ENCODE peak calls at places on chromosomes 13 and 19, in seven cellular contexts. One of them, this sample, is unnamed.

GRCh38 chr19:7373862-7374261 is 25.1 kb downstream of the ARHGEF18 start:
- DNase-seq in adrenal gland: no peak
- DNase-seq in IMR-90: no peak
- DNase-seq in psoas muscle: peak; percentile 23
- DNase-seq in H9: peak; percentile 54
- DNase-seq in fibroblast of lung: no peak
- DNase-seq in transverse colon: peak; percentile 40
- DNase-seq in this sample: no peak

GRCh38 chr13:45479661-45480060 is 14.9 kb downstream of the COG3 start:
- DNase-seq in IMR-90: no peak
- DNase-seq in psoas muscle: no peak
- DNase-seq in fibroblast of lung: no peak
- DNase-seq in transverse colon: no peak
- DNase-seq in adrenal gland: no peak
- DNase-seq in H9: no peak
- DNase-seq in this sample: no peak

GRCh38 chr19:45729774-45730388 is 815 bp downstream of the FBXO46 start:
- DNase-seq in psoas muscle: no peak
- DNase-seq in IMR-90: no peak
- DNase-seq in H9: no peak
- DNase-seq in adrenal gland: no peak
- DNase-seq in transverse colon: peak; percentile 29
- DNase-seq in fibroblast of lung: no peak
- DNase-seq in this sample: no peak

GRCh38 chr13:90696656-90697055 is 650.8 kb upstream of the MIR17HG start:
- DNase-seq in transverse colon: no peak
- DNase-seq in adrenal gland: no peak
- DNase-seq in psoas muscle: no peak
- DNase-seq in fibroblast of lung: no peak
- DNase-seq in IMR-90: peak; percentile 0
- DNase-seq in H9: no peak
- DNase-seq in this sample: no peak

GRCh38 chr13:89455741-89456140 is 1784.6 kb downstream of the SLITRK5 start:
- DNase-seq in H9: no peak
- DNase-seq in IMR-90: no peak
- DNase-seq in psoas muscle: no peak
- DNase-seq in transverse colon: no peak
- DNase-seq in adrenal gland: no peak
- DNase-seq in fibroblast of lung: no peak
- DNase-seq in this sample: no peak

GRCh38 chr19:1019980-1020867 is 699 bp downstream of the TMEM259 start:
- DNase-seq in IMR-90: no peak
- DNase-seq in fibroblast of lung: no peak
- DNase-seq in H9: no peak
- DNase-seq in psoas muscle: peak; percentile 79
- DNase-seq in adrenal gland: peak; percentile 55
- DNase-seq in transverse colon: no peak
- DNase-seq in this sample: peak; percentile 71

GRCh38 chr19:12237143-12237839 is 57.4 kb downstream of the ZNF44 start:
- DNase-seq in adrenal gland: no peak
- DNase-seq in transverse colon: no peak
- DNase-seq in fibroblast of lung: no peak
- DNase-seq in IMR-90: no peak
- DNase-seq in H9: no peak
- DNase-seq in psoas muscle: no peak
- DNase-seq in this sample: no peak

GRCh38 chr13:30002577-30002976 is 152.2 kb upstream of the UBL3 start:
- DNase-seq in transverse colon: no peak
- DNase-seq in psoas muscle: no peak
- DNase-seq in IMR-90: peak; percentile 85
- DNase-seq in fibroblast of lung: peak; percentile 63
- DNase-seq in adrenal gland: no peak
- DNase-seq in H9: no peak
- DNase-seq in this sample: no peak

GRCh38 chr13:94617389-94618000 is 15.8 kb downstream of the GPR180 start:
- DNase-seq in fibroblast of lung: peak; percentile 47
- DNase-seq in psoas muscle: no peak
- DNase-seq in adrenal gland: no peak
- DNase-seq in H9: no peak
- DNase-seq in IMR-90: no peak
- DNase-seq in transverse colon: no peak
- DNase-seq in this sample: no peak

GRCh38 chr13:68927387-68928026 is 1180.1 kb upstream of the ATXN8OS start:
- DNase-seq in psoas muscle: no peak
- DNase-seq in transverse colon: peak; percentile 6
- DNase-seq in IMR-90: no peak
- DNase-seq in fibroblast of lung: peak; percentile 0
- DNase-seq in adrenal gland: peak; percentile 25
- DNase-seq in H9: peak; percentile 78
- DNase-seq in this sample: no peak

GRCh38 chr19:16895467-16896097 is 6.8 kb downstream of the F2RL3 start:
- DNase-seq in transverse colon: no peak
- DNase-seq in adrenal gland: no peak
- DNase-seq in psoas muscle: no peak
- DNase-seq in H9: no peak
- DNase-seq in fibroblast of lung: peak; percentile 20
- DNase-seq in IMR-90: no peak
- DNase-seq in this sample: no peak

GRCh38 chr13:98905199-98905598 is 72.7 kb downstream of the DOCK9 start:
- DNase-seq in transverse colon: no peak
- DNase-seq in IMR-90: no peak
- DNase-seq in H9: no peak
- DNase-seq in fibroblast of lung: no peak
- DNase-seq in adrenal gland: no peak
- DNase-seq in psoas muscle: no peak
- DNase-seq in this sample: no peak

GRCh38 chr13:46698910-46699460 is 98.0 kb downstream of the ESD start:
- DNase-seq in adrenal gland: peak; percentile 36
- DNase-seq in IMR-90: peak; percentile 69
- DNase-seq in fibroblast of lung: peak; percentile 48
- DNase-seq in H9: no peak
- DNase-seq in psoas muscle: no peak
- DNase-seq in transverse colon: no peak
- DNase-seq in this sample: no peak

GRCh38 chr19:29942404-29943261 is 594 bp downstream of the URI1 start:
- DNase-seq in IMR-90: no peak
- DNase-seq in H9: peak; percentile 59
- DNase-seq in adrenal gland: peak; percentile 50
- DNase-seq in transverse colon: peak; percentile 77
- DNase-seq in fibroblast of lung: peak; percentile 28
- DNase-seq in psoas muscle: peak; percentile 79
- DNase-seq in this sample: peak; percentile 76

GRCh38 chr19:44512326-44513298 is 12.3 kb upstream of the ZNF180 start:
- DNase-seq in fibroblast of lung: peak; percentile 35
- DNase-seq in transverse colon: peak; percentile 14
- DNase-seq in H9: peak; percentile 80
- DNase-seq in psoas muscle: no peak
- DNase-seq in IMR-90: peak; percentile 58
- DNase-seq in adrenal gland: peak; percentile 39
- DNase-seq in this sample: no peak
- TF ChIP-seq CTCF in fibroblast of lung: peak; percentile 37
- TF ChIP-seq CTCF in transverse colon: no peak
- TF ChIP-seq CTCF in H9: peak; percentile 84
- TF ChIP-seq CTCF in psoas muscle: no peak
- TF ChIP-seq CTCF in IMR-90: peak; percentile 59
- TF ChIP-seq CTCF in adrenal gland: peak; percentile 32
- TF ChIP-seq CTCF in this sample: no peak

GRCh38 chr13:50303963-50304721 is 288.9 kb downstream of the KCNRG start:
- DNase-seq in adrenal gland: no peak
- DNase-seq in fibroblast of lung: no peak
- DNase-seq in psoas muscle: no peak
- DNase-seq in transverse colon: no peak
- DNase-seq in H9: no peak
- DNase-seq in IMR-90: no peak
- DNase-seq in this sample: no peak
- H3K27ac ChIP-seq in adrenal gland: no peak overlapping the region
- H3K27ac ChIP-seq in fibroblast of lung: no peak overlapping the region
- H3K27ac ChIP-seq in psoas muscle: no peak overlapping the region
- H3K27ac ChIP-seq in transverse colon: no peak overlapping the region
- H3K27ac ChIP-seq in H9: no peak overlapping the region
- H3K27ac ChIP-seq in IMR-90: no peak overlapping the region
- H3K27ac ChIP-seq in this sample: no peak overlapping the region

GRCh38 chr19:28889941-28890645 is 322.9 kb downstream of the UQCRFS1 start:
- DNase-seq in H9: no peak
- DNase-seq in adrenal gland: no peak
- DNase-seq in psoas muscle: no peak
- DNase-seq in fibroblast of lung: no peak
- DNase-seq in IMR-90: no peak
- DNase-seq in transverse colon: no peak
- DNase-seq in this sample: no peak
- H3K27me3 ChIP-seq in H9: no peaks in the 10 kb centered on the region
- H3K27me3 ChIP-seq in adrenal gland: peaks cover 5% of the 10 kb centered on the region
- H3K27me3 ChIP-seq in psoas muscle: no peaks in the 10 kb centered on the region
- H3K27me3 ChIP-seq in fibroblast of lung: no peaks in the 10 kb centered on the region
- H3K27me3 ChIP-seq in IMR-90: peaks cover 2% of the 10 kb centered on the region
- H3K27me3 ChIP-seq in transverse colon: no peaks in the 10 kb centered on the region
- H3K27me3 ChIP-seq in this sample: no peaks in the 10 kb centered on the region

GRCh38 chr19:42121666-42122069 is 10.6 kb downstream of the POU2F2 start:
- DNase-seq in H9: no peak
- DNase-seq in adrenal gland: peak; percentile 21
- DNase-seq in IMR-90: peak; percentile 88
- DNase-seq in fibroblast of lung: peak; percentile 33
- DNase-seq in transverse colon: peak; percentile 59
- DNase-seq in psoas muscle: peak; percentile 61
- DNase-seq in this sample: peak; percentile 60

GRCh38 chr19:42123765-42124164 is 8.5 kb downstream of the POU2F2 start:
- DNase-seq in transverse colon: no peak
- DNase-seq in H9: no peak
- DNase-seq in IMR-90: no peak
- DNase-seq in psoas muscle: no peak
- DNase-seq in adrenal gland: no peak
- DNase-seq in fibroblast of lung: no peak
- DNase-seq in this sample: no peak

GRCh38 chr19:42124386-42124901 is 7.8 kb downstream of the POU2F2 start:
- DNase-seq in psoas muscle: no peak
- DNase-seq in fibroblast of lung: no peak
- DNase-seq in transverse colon: no peak
- DNase-seq in adrenal gland: no peak
- DNase-seq in H9: no peak
- DNase-seq in IMR-90: no peak
- DNase-seq in this sample: no peak

GRCh38 chr19:42121036-42121621 is 11.1 kb downstream of the POU2F2 start:
- DNase-seq in fibroblast of lung: no peak
- DNase-seq in transverse colon: no peak
- DNase-seq in adrenal gland: no peak
- DNase-seq in H9: no peak
- DNase-seq in psoas muscle: peak; percentile 39
- DNase-seq in IMR-90: no peak
- DNase-seq in this sample: no peak

GRCh38 chr19:42122691-42123607 is 9.3 kb downstream of the POU2F2 start:
- DNase-seq in psoas muscle: peak; percentile 27
- DNase-seq in IMR-90: no peak
- DNase-seq in fibroblast of lung: no peak
- DNase-seq in transverse colon: no peak
- DNase-seq in H9: no peak
- DNase-seq in adrenal gland: no peak
- DNase-seq in this sample: no peak
- TF ChIP-seq CTCF in psoas muscle: no peak
- TF ChIP-seq CTCF in IMR-90: no peak
- TF ChIP-seq CTCF in fibroblast of lung: no peak
- TF ChIP-seq CTCF in transverse colon: no peak
- TF ChIP-seq CTCF in H9: no peak
- TF ChIP-seq CTCF in adrenal gland: no peak
- TF ChIP-seq CTCF in this sample: no peak

GRCh38 chr13:112073245-112074138 is 6.5 kb downstream of the SOX1 start:
- DNase-seq in H9: peak; percentile 83
- DNase-seq in IMR-90: no peak
- DNase-seq in transverse colon: no peak
- DNase-seq in adrenal gland: no peak
- DNase-seq in fibroblast of lung: no peak
- DNase-seq in psoas muscle: no peak
- DNase-seq in this sample: no peak
- H3K27ac ChIP-seq in H9: no peak overlapping the region
- H3K27ac ChIP-seq in IMR-90: no peak overlapping the region
- H3K27ac ChIP-seq in transverse colon: no peak overlapping the region
- H3K27ac ChIP-seq in adrenal gland: no peak overlapping the region
- H3K27ac ChIP-seq in fibroblast of lung: no peak overlapping the region
- H3K27ac ChIP-seq in psoas muscle: no peak overlapping the region
- H3K27ac ChIP-seq in this sample: no peak overlapping the region